ENCODE peak calls at places on chromosomes 11 and 22, in five cellular contexts. W is astrocyte, Y is sigmoid colon, K is stomach, F is spleen. O is an unnamed sample. For H3K4me1, the result is how much of the 10 kb centered on the place peaks cover.

GRCh38 chr11:19018901-19019300 is 41.6 kb downstream of the MRGPRX2 start:
- DNase-seq in Y (no peak), K (no peak), F (no peak), W (no peak), O (no peak)

GRCh38 chr22:28742562-28742962 is 723 bp downstream of the HSCB start:
- DNase-seq in Y (no peak), F (no peak), W (no peak), K (no peak), O (no peak)

GRCh38 chr22:31853736-31854500 is 90.4 kb upstream of the YWHAH start:
- DNase-seq in Y (no peak), F (no peak), K (no peak), W (no peak), O (no peak)

GRCh38 chr11:43282607-43283440 is 29.0 kb upstream of the API5 start:
- DNase-seq in Y (no peak), W (no peak), K (no peak), F (peak), O (peak)

GRCh38 chr11:12792590-12792989 is 118.4 kb downstream of the TEAD1 start:
- DNase-seq in K (no peak), F (no peak), Y (no peak), W (peak), O (no peak)

GRCh38 chr11:24386551-24387404 is 110.1 kb upstream of the LUZP2 start:
- DNase-seq in Y (no peak), F (no peak), K (no peak), W (peak), O (no peak)

GRCh38 chr22:40894417-40894816 is 32.5 kb upstream of the DNAJB7 start:
- DNase-seq in K (no peak), W (no peak), F (no peak), Y (no peak), O (no peak)

GRCh38 chr11:62358273-62358672 is 21.0 kb downstream of the ASRGL1 start:
- DNase-seq in F (no peak), Y (no peak), K (no peak), W (no peak), O (no peak)

GRCh38 chr11:82631722-82632630 is 101.7 kb downstream of the FAM181B start:
- DNase-seq in Y (no peak), F (no peak), W (peak), K (no peak), O (no peak)

GRCh38 chr22:39574779-39575551 is 4.4 kb downstream of the CACNA1I start:
- DNase-seq in Y (no peak), K (no peak), W (peak), F (no peak), O (no peak)

GRCh38 chr11:70496591-70497535 is 98.5 kb downstream of the CTTN start:
- DNase-seq in Y (peak), K (no peak), F (peak), W (no peak), O (no peak)

GRCh38 chr11:72639475-72640375 is 34.5 kb downstream of the PDE2A start:
- DNase-seq in Y (no peak), K (no peak), W (no peak), F (peak), O (no peak)

GRCh38 chr22:22558071-22558971 is 744 bp downstream of the PRAME start:
- DNase-seq in K (no peak), Y (no peak), F (no peak), W (no peak), O (no peak)

GRCh38 chr11:79101736-79102135 is 339.1 kb downstream of the TENM4 start:
- DNase-seq in K (no peak), Y (no peak), F (no peak), W (no peak), O (no peak)

GRCh38 chr22:46115755-46116490 is 34.4 kb upstream of the PPARA start:
- DNase-seq in K (no peak), Y (no peak), W (no peak), F (no peak), O (no peak)

GRCh38 chr11:113314389-113315301 is at the start of gene TTC12:
- DNase-seq in W (peak), F (peak), K (peak), Y (peak), O (peak)

GRCh38 chr22:20243545-20244249 is 24.4 kb downstream of the RTN4R start:
- DNase-seq in F (peak), K (peak), W (peak), Y (peak), O (peak)

GRCh38 chr11:46521947-46522681 is 71.7 kb downstream of the AMBRA1 start:
- DNase-seq in K (no peak), Y (no peak), F (no peak), W (peak), O (no peak)

GRCh38 chr11:108483163-108483562 is 15.0 kb downstream of the POGLUT3 start:
- DNase-seq in W (peak), F (no peak), Y (no peak), K (no peak), O (no peak)

GRCh38 chr11:7578276-7578955 is 64.6 kb downstream of the PPFIBP2 start:
- DNase-seq in F (no peak), K (no peak), Y (no peak), W (no peak), O (no peak)

GRCh38 chr11:7577883-7578242 is 64.1 kb downstream of the PPFIBP2 start:
- DNase-seq in Y (no peak), W (no peak), F (no peak), K (no peak), O (no peak)

GRCh38 chr11:7576671-7577225 is 62.9 kb downstream of the PPFIBP2 start:
- DNase-seq in K (no peak), Y (peak), W (peak), F (no peak), O (no peak)

GRCh38 chr11:7575841-7576451 is 62.1 kb downstream of the PPFIBP2 start:
- DNase-seq in F (no peak), W (no peak), K (peak), Y (no peak), O (no peak)

DNA sequence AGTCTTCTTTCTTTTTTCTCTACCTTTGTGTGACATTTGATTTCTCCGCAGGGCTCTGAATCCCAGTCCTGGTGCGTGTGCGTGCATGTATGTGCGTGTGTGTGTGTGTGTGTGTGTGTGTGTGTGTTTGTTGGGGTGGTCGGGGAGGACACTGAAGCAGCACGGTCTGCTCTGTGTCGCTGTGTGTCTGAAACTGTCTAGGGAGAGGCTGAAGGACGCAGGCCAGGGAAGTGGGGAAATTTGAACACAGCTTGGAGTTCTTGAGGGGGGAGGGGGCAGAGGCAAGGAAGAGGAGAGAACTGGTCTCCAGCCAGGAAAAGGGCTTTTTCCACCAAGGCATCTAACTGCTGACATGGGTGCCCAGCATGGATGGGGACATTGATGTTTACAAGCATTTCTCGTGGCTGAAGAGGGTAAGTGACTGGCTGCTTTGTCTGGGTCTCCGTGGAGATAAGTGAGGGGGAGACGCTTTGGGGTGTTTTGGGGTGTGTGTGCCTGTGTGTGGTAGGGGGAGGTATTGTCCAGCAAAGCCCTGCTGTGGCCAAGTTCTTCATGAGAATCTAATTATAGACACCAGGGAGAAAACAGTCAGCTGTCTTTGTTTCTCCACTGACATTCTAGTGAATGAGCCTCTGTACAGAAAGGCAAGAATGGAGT is 63.6 kb downstream of the PPFIBP2 start:
- DNase-seq in Y (peak), K (peak), W (no peak), F (no peak), O (no peak)
- H3K4me3 ChIP-seq in Y (peak), K (peak), W (peak), F (peak), O (no peak)

GRCh38 chr11:8809185-8809584 is 101.8 kb upstream of the AKIP1 start:
- DNase-seq in Y (no peak), K (no peak), W (no peak), F (no peak), O (no peak)
- H3K4me1 ChIP-seq in Y (half or more), K (half or more), W (half or more), F (under half), O (under half)

DNA sequence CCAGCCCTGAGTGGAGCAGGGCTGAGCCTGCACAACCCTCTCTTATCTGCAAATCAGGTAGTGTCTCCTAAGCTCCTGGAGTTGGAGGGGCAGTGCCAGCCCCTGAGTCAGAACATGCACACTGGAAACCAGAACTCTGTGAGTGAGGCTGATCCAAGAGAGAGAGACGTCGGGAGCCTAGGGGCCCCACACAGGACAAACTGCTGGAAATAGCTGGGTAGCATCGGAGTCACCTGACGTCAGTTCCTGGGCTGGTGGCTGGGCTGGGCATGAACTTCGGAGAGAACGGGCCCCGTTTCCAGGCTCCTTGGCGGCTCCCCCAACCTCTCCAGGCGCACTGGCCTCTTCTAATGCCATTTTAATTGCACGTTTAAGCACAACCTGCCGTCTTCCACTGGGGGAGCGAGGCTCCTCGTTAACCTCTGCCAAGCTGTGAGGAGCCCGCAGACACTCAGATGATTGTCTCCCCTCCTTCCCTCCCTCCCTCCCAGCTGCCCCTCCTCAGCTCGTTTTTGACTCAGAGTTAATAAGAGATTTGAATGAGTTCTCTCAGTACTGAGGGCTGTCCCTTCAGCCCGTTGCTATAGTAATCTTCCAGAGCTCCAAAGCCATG is 191.2 kb upstream of the TBCEL start:
- DNase-seq in K (no peak), W (no peak), F (peak), Y (no peak), O (no peak)
- H3K27ac ChIP-seq in K (no peak), W (no peak), F (no peak), Y (no peak), O (no peak)

DNA sequence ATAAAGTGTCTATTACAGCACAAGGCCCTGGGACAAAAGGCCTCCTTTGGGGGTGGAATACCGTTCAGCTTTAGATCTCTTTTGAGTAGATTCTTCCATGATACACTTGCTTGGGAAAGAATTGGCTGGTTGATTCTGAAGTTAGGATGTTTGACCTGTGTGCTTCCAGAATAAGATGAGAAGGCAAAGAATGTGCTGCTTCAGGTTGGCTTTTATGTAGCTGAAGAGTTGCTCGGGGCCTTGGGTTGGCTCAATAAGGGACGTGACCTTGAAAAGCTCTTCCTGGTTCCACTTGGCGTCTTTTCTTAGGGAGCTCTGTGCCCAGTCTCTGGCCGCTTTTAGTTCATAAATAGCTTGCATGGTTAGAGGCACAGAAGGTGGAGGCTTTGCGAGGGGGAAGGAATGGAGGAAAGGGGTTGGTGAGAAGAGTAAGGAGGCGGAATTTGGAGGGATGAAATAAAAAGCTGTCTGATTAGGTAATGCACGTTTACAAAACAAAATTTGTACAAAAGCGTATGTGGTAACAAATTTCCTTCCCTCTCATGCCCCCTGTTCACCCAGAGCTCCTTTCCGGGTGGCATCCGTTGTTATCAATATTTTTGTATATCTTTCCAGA is 4.2 kb upstream of the SORL1-AS1 start:
- DNase-seq in Y (no peak), W (no peak), K (no peak), F (no peak), O (no peak)
- H3K4me3 ChIP-seq in Y (no peak), W (no peak), K (no peak), F (no peak), O (no peak)

DNA sequence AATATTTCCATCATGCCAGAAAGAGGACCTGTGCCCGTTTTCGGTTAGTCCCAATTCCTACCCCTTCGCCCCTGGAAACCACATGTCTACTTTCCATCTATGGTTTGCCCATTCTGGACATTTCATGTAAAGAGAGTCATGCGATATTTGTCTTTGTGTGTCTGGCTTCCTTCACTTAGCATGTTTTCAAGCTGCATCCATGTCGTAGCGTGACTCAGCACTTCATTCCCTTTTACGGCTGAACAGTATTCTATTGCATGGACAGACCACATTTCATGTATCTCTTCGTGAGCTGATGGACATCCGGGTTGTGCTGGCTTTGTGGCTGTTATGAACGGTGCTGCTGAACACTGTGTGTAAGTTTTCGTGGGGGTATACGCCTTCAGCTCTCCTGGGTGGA is 43.4 kb downstream of the SCUBE1 start:
- DNase-seq in Y (no peak), W (no peak), F (no peak), K (no peak), O (no peak)
- H3K4me1 ChIP-seq in Y (under half), W (under half), F (under half), K (under half), O (under half)

DNA sequence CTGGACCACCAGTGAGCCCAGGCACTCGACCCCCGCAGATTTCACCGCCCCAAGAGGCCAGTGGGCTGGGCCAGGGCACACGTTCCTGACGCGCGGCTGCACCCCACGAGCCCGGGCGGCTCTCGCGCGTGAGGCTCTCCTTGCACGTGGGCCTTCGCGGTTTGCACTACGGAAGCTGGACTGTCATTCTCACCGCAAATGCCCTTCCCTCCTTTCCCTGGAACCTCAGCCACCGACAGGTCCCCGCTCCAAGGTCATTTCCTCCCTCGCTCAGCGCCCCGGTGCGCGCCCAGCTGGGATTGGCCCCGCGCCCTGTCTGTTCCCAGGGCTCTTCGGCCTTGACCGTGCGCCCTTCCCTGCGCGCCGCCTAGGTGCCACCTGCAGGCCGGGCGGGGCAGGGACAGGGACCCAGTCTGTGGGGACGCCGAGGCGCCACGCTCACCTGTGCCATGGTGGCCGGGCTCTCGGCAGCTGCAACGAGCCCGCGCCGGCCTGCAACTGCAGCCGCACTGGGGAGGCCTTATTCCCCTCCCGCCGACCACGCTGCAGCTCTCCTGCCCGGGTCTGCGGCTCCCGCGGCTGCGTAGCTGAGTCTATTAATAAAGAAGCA is 2.1 kb upstream of the CPT1A start:
- DNase-seq in F (peak), K (peak), Y (peak), W (peak), O (peak)
- H3K27ac ChIP-seq in F (peak), K (peak), Y (peak), W (no peak), O (peak)